ENCODE peak calls at places on chromosomes 6 and 20, in four cellular contexts. One of them, this sample, is unnamed.

GRCh38 chr6:551405-551804 is 105.5 kb downstream of the HUS1B start:
- DNase-seq in MCF 10A: peak
- DNase-seq in endodermal cell: peak
- DNase-seq in HFFc6: no peak
- DNase-seq in this sample: no peak

GRCh38 chr20:41469868-41470267 is 103.2 kb upstream of the EMILIN3 start:
- DNase-seq in MCF 10A: no peak
- DNase-seq in endodermal cell: no peak
- DNase-seq in HFFc6: no peak
- DNase-seq in this sample: no peak

GRCh38 chr6:150115769-150116168 is 27.1 kb upstream of the PPP1R14C start:
- DNase-seq in MCF 10A: no peak
- DNase-seq in endodermal cell: no peak
- DNase-seq in HFFc6: no peak
- DNase-seq in this sample: no peak

GRCh38 chr20:14446446-14446845 is 109.0 kb upstream of the FLRT3 start:
- DNase-seq in MCF 10A: no peak
- DNase-seq in endodermal cell: no peak
- DNase-seq in HFFc6: no peak
- DNase-seq in this sample: no peak

GRCh38 chr20:5065489-5066383 is 54.0 kb downstream of the PCNA start:
- DNase-seq in MCF 10A: peak
- DNase-seq in endodermal cell: peak
- DNase-seq in HFFc6: peak
- DNase-seq in this sample: peak

GRCh38 chr6:66865771-66866170 is 1158.7 kb upstream of the EYS start:
- DNase-seq in MCF 10A: no peak
- DNase-seq in endodermal cell: no peak
- DNase-seq in HFFc6: no peak
- DNase-seq in this sample: no peak

GRCh38 chr6:53044572-53044971 is 20.6 kb upstream of the FBXO9 start:
- DNase-seq in MCF 10A: no peak
- DNase-seq in endodermal cell: no peak
- DNase-seq in HFFc6: no peak
- DNase-seq in this sample: no peak

GRCh38 chr6:52877168-52877567 is 32.3 kb downstream of the GSTA3 start:
- DNase-seq in MCF 10A: peak
- DNase-seq in endodermal cell: no peak
- DNase-seq in HFFc6: peak
- DNase-seq in this sample: no peak

GRCh38 chr6:75210885-75211739 is 5.3 kb upstream of the COL12A1 start:
- DNase-seq in MCF 10A: peak
- DNase-seq in endodermal cell: peak
- DNase-seq in HFFc6: peak
- DNase-seq in this sample: no peak

GRCh38 chr20:44516491-44516890 is 5.4 kb downstream of the SERINC3 start:
- DNase-seq in MCF 10A: no peak
- DNase-seq in endodermal cell: no peak
- DNase-seq in HFFc6: no peak
- DNase-seq in this sample: no peak

GRCh38 chr6:39902136-39902535 is 32.1 kb downstream of the MOCS1 start:
- DNase-seq in MCF 10A: no peak
- DNase-seq in endodermal cell: no peak
- DNase-seq in HFFc6: no peak
- DNase-seq in this sample: no peak
- TF ChIP-seq CTCF in MCF 10A: no peak
- TF ChIP-seq CTCF in endodermal cell: no peak
- TF ChIP-seq CTCF in HFFc6: no peak
- TF ChIP-seq CTCF in this sample: no peak

DNA sequence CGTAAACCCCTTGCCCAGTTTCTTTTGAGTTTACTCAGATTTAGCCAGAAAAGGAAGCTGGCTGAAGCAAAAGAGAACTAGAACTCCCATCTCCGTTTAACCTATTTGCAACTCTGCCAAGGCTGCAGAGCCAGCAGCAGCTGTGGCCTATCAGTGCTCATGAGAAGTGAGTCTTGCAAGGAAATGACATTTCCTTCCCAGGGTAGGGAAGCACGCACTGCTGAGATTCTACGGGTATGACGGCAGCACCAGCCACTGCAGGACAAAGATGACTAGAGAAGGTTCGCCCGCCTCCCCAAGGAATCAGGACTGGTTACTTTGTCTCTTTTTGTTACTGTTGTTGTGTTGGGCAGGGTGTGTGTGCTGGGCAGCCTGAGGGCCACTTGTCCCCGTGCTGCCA is 47.6 kb downstream of the PPP1R3G start:
- DNase-seq in MCF 10A: no peak
- DNase-seq in endodermal cell: peak
- DNase-seq in HFFc6: no peak
- DNase-seq in this sample: peak
- TF ChIP-seq CTCF in MCF 10A: no peak
- TF ChIP-seq CTCF in endodermal cell: no peak
- TF ChIP-seq CTCF in HFFc6: no peak
- TF ChIP-seq CTCF in this sample: no peak

DNA sequence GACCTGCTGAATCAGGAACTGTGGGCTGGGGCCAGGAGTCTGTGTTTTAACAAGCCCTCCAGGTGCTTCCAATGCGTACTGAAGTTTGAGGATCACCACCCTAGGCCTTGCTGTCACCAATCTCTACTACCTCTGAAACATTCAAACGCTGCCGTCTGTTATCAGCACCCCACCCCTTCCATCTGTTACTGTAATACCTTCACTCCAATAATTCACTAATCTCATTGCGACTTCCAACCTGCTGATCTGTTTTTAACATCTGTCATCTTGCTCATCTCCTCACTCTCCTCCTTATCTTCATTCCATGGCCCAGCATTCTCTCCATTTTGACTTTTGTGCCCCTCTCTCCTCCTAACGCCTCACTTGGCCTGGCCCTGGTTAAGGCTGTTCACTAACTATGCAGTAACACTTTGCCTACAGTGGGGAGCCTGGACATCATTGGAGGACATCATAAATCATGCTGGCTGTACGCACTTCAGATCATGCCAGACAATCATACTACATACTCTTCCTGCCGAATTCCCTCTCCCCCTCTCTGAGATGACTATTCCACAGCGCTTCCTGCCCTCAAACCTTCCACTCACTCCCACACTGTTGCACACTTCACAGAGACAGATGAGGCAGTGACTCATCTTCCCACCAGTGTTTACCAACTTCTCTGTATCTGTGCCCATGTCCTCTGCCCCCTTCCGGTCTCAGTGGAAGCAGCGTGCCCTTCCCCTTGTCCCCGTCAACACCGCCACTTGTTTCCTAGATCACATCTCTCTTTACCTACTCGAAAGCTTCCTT is 3.0 kb upstream of the GUCA1B start:
- DNase-seq in MCF 10A: peak
- DNase-seq in endodermal cell: no peak
- DNase-seq in HFFc6: peak
- DNase-seq in this sample: no peak
- TF ChIP-seq CTCF in MCF 10A: no peak
- TF ChIP-seq CTCF in endodermal cell: no peak
- TF ChIP-seq CTCF in HFFc6: peak
- TF ChIP-seq CTCF in this sample: no peak

DNA sequence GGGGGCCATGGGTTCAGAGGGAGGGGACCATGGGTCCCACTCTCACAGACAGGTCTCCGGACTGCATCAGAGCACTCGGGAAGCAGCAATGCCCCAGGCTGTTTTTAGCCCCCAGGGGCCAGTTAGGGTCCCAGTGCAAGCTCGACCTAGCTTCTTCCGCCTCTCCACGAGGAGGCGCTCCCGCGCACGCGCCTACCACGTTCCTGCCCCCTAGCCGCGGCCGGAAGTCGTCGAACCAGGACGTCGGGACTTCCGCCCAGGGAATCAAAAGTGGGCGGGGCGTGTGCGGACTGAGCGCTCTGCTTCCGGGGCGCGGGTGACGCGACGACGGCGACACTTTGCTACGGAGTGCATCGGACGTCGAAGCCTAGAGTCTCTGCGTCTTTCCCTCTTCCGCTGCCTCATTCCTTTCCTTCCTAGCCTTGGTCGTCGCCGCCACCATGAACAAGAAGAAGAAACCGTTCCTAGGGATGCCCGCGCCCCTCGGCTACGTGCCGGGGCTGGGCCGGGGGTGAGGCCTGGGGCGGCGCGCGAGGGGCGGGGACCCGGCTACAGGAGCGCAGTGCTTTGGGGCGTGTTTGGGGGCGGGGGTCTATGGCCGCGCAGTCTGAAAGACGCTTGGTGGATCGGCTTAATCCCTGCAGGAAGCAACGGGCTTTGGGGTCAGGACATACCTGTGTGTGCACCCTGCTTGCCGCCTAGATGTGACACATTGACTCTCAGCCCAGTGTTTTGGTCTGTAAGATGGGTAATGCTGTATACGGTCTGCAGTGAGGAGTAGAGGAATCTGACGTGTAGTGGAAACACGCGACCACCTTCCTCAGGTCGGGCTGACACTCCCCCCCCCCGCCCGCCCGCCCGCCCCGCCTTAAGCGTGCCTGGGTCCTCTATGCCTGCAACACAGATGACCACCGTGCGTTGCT is at the start of gene PRPF6:
- DNase-seq in MCF 10A: peak
- DNase-seq in endodermal cell: peak
- DNase-seq in HFFc6: peak
- DNase-seq in this sample: peak
- TF ChIP-seq CTCF in MCF 10A: peak
- TF ChIP-seq CTCF in endodermal cell: peak
- TF ChIP-seq CTCF in HFFc6: peak
- TF ChIP-seq CTCF in this sample: peak

GRCh38 chr6:4313044-4313686 is 177.8 kb upstream of the ECI2 start:
- DNase-seq in MCF 10A: peak
- DNase-seq in endodermal cell: peak
- DNase-seq in HFFc6: peak
- DNase-seq in this sample: no peak
- TF ChIP-seq CTCF in MCF 10A: peak
- TF ChIP-seq CTCF in endodermal cell: peak
- TF ChIP-seq CTCF in HFFc6: peak
- TF ChIP-seq CTCF in this sample: no peak

GRCh38 chr20:3213226-3213625 is 3.9 kb downstream of the ITPA start:
- DNase-seq in MCF 10A: no peak
- DNase-seq in endodermal cell: no peak
- DNase-seq in HFFc6: no peak
- DNase-seq in this sample: no peak

GRCh38 chr20:3209946-3210317 is 634 bp downstream of the ITPA start:
- DNase-seq in MCF 10A: peak
- DNase-seq in endodermal cell: no peak
- DNase-seq in HFFc6: peak
- DNase-seq in this sample: no peak

GRCh38 chr20:3210346-3210745 is 1.0 kb downstream of the ITPA start:
- DNase-seq in MCF 10A: no peak
- DNase-seq in endodermal cell: no peak
- DNase-seq in HFFc6: no peak
- DNase-seq in this sample: no peak

GRCh38 chr20:3204124-3204794 is at the start of gene DDRGK1:
- DNase-seq in MCF 10A: peak
- DNase-seq in endodermal cell: peak
- DNase-seq in HFFc6: peak
- DNase-seq in this sample: peak

GRCh38 chr20:3209023-3209945 is at the start of gene ITPA:
- DNase-seq in MCF 10A: peak
- DNase-seq in endodermal cell: peak
- DNase-seq in HFFc6: peak
- DNase-seq in this sample: no peak
- TF ChIP-seq CTCF in MCF 10A: no peak
- TF ChIP-seq CTCF in endodermal cell: no peak
- TF ChIP-seq CTCF in HFFc6: no peak
- TF ChIP-seq CTCF in this sample: no peak

GRCh38 chr6:126232671-126233070 is 107.2 kb upstream of the CENPW start:
- DNase-seq in MCF 10A: no peak
- DNase-seq in endodermal cell: no peak
- DNase-seq in HFFc6: no peak
- DNase-seq in this sample: no peak

DNA sequence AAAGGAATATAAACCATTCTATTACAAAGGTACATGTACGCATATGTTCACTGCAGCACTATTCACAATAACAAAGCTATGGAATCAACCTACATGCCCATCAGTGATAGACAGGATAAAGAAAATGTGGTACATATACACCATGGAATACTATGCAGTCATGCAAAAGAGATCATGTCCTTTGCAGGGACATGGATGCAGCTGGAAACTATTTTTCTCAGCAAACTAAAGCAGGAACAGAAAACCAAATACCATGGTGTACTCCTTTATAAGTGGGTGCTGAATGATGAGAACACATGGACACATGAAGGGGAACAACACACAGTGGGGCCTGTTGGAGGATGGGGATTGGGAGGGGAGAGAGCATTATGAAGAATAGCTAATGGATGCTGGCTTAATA is 104.6 kb upstream of the CENPW start:
- DNase-seq in MCF 10A: no peak
- DNase-seq in endodermal cell: no peak
- DNase-seq in HFFc6: no peak
- DNase-seq in this sample: no peak
- TF ChIP-seq CTCF in MCF 10A: no peak
- TF ChIP-seq CTCF in endodermal cell: no peak
- TF ChIP-seq CTCF in HFFc6: no peak
- TF ChIP-seq CTCF in this sample: no peak

GRCh38 chr6:14828146-14828705 is 417.6 kb upstream of the JARID2 start:
- DNase-seq in MCF 10A: no peak
- DNase-seq in endodermal cell: no peak
- DNase-seq in HFFc6: no peak
- DNase-seq in this sample: no peak
- TF ChIP-seq CTCF in MCF 10A: no peak
- TF ChIP-seq CTCF in endodermal cell: no peak
- TF ChIP-seq CTCF in HFFc6: no peak
- TF ChIP-seq CTCF in this sample: no peak

GRCh38 chr6:28212510-28213212 is 12.4 kb upstream of the ZSCAN9 start:
- DNase-seq in MCF 10A: peak
- DNase-seq in endodermal cell: peak
- DNase-seq in HFFc6: peak
- DNase-seq in this sample: no peak
- TF ChIP-seq CTCF in MCF 10A: no peak
- TF ChIP-seq CTCF in endodermal cell: peak
- TF ChIP-seq CTCF in HFFc6: peak
- TF ChIP-seq CTCF in this sample: no peak